ENCODE peak calls at places on chromosomes 2 and 18, in four cellular contexts. One of them, this sample, is unnamed.

GRCh38 chr2:236045264-236046235 is 122.6 kb downstream of the GBX2 start:
- DNase-seq in GM12878: no peak
- DNase-seq in HL-60: no peak
- DNase-seq in K562: no peak
- DNase-seq in this sample: no peak

GRCh38 chr2:138101718-138102117 is 137.4 kb downstream of the HNMT start:
- DNase-seq in K562: no peak
- DNase-seq in GM12878: no peak
- DNase-seq in HL-60: no peak
- DNase-seq in this sample: no peak

GRCh38 chr2:172200495-172201085 is 97.9 kb upstream of the DLX2 start:
- DNase-seq in HL-60: no peak
- DNase-seq in K562: peak
- DNase-seq in GM12878: no peak
- DNase-seq in this sample: no peak

GRCh38 chr2:172970660-172971059 is 105.0 kb upstream of the MAP3K20 start:
- DNase-seq in HL-60: no peak
- DNase-seq in K562: no peak
- DNase-seq in GM12878: no peak
- DNase-seq in this sample: no peak

GRCh38 chr2:235961711-235962110 is 206.5 kb downstream of the GBX2 start:
- DNase-seq in HL-60: no peak
- DNase-seq in GM12878: no peak
- DNase-seq in K562: no peak
- DNase-seq in this sample: no peak

GRCh38 chr2:220473611-220474010 is 846.2 kb downstream of the SLC4A3 start:
- DNase-seq in GM12878: no peak
- DNase-seq in K562: no peak
- DNase-seq in HL-60: no peak
- DNase-seq in this sample: no peak

GRCh38 chr2:123915380-123915779 is 109.7 kb upstream of the CNTNAP5 start:
- DNase-seq in GM12878: no peak
- DNase-seq in HL-60: no peak
- DNase-seq in K562: no peak
- DNase-seq in this sample: no peak

GRCh38 chr2:96091141-96091710 is 25.1 kb downstream of the ADRA2B start:
- DNase-seq in GM12878: no peak
- DNase-seq in HL-60: no peak
- DNase-seq in K562: no peak
- DNase-seq in this sample: no peak

GRCh38 chr2:227503433-227504406 is 31.8 kb downstream of the AGFG1 start:
- DNase-seq in HL-60: no peak
- DNase-seq in GM12878: no peak
- DNase-seq in K562: peak
- DNase-seq in this sample: no peak

GRCh38 chr2:7673843-7674242 is 756.6 kb downstream of the RNF144A start:
- DNase-seq in GM12878: no peak
- DNase-seq in HL-60: no peak
- DNase-seq in K562: no peak
- DNase-seq in this sample: no peak

GRCh38 chr18:31057917-31058316 is 15.4 kb upstream of the DSC3 start:
- DNase-seq in K562: no peak
- DNase-seq in GM12878: no peak
- DNase-seq in HL-60: no peak
- DNase-seq in this sample: no peak

GRCh38 chr2:240256704-240257637 is 116.5 kb upstream of the OTOS start:
- DNase-seq in K562: no peak
- DNase-seq in GM12878: no peak
- DNase-seq in HL-60: no peak
- DNase-seq in this sample: no peak

GRCh38 chr2:134582547-134582899 is 136.3 kb downstream of the TMEM163 start:
- DNase-seq in K562: no peak
- DNase-seq in GM12878: no peak
- DNase-seq in HL-60: no peak
- DNase-seq in this sample: no peak

GRCh38 chr2:69604844-69605243 is 38.7 kb downstream of the AAK1 start:
- DNase-seq in HL-60: no peak
- DNase-seq in K562: no peak
- DNase-seq in GM12878: no peak
- DNase-seq in this sample: no peak

GRCh38 chr2:227509086-227509485 is 37.1 kb downstream of the AGFG1 start:
- DNase-seq in K562: no peak
- DNase-seq in HL-60: no peak
- DNase-seq in GM12878: no peak
- DNase-seq in this sample: no peak

GRCh38 chr2:96374211-96374951 is 38.8 kb downstream of the NCAPH start:
- DNase-seq in GM12878: no peak
- DNase-seq in HL-60: no peak
- DNase-seq in K562: no peak
- DNase-seq in this sample: no peak

GRCh38 chr2:58364098-58364497 is 123.0 kb upstream of the FANCL start:
- DNase-seq in K562: no peak
- DNase-seq in HL-60: no peak
- DNase-seq in GM12878: no peak
- DNase-seq in this sample: no peak

GRCh38 chr18:7812431-7813063 is 245.4 kb downstream of the PTPRM start:
- DNase-seq in HL-60: no peak
- DNase-seq in GM12878: no peak
- DNase-seq in K562: no peak
- DNase-seq in this sample: no peak

GRCh38 chr2:70035344-70035844 is 51.9 kb upstream of the PCBP1 start:
- DNase-seq in HL-60: no peak
- DNase-seq in GM12878: no peak
- DNase-seq in K562: no peak
- DNase-seq in this sample: no peak

GRCh38 chr2:236089271-236090026 is 78.7 kb downstream of the GBX2 start:
- DNase-seq in K562: no peak
- DNase-seq in GM12878: no peak
- DNase-seq in HL-60: no peak
- DNase-seq in this sample: no peak

GRCh38 chr2:201517094-201517493 is 65.6 kb downstream of the STRADB start:
- DNase-seq in GM12878: no peak
- DNase-seq in K562: no peak
- DNase-seq in HL-60: no peak
- DNase-seq in this sample: no peak

GRCh38 chr2:26442707-26443106 is 35.2 kb downstream of the OTOF start:
- DNase-seq in GM12878: no peak
- DNase-seq in K562: no peak
- DNase-seq in HL-60: no peak
- DNase-seq in this sample: no peak

GRCh38 chr2:173107629-173108022 is 32.0 kb downstream of the MAP3K20 start:
- DNase-seq in K562: no peak
- DNase-seq in HL-60: no peak
- DNase-seq in GM12878: no peak
- DNase-seq in this sample: no peak

GRCh38 chr2:166494140-166494544 is at the start of gene SCN7A:
- DNase-seq in K562: peak
- DNase-seq in GM12878: no peak
- DNase-seq in HL-60: no peak
- DNase-seq in this sample: no peak

GRCh38 chr2:68255736-68256450 is 3.6 kb upstream of the PPP3R1 start:
- DNase-seq in GM12878: no peak
- DNase-seq in HL-60: no peak
- DNase-seq in K562: no peak
- DNase-seq in this sample: no peak

GRCh38 chr2:175207741-175208438 is 26.4 kb upstream of the ATP5MC3 start:
- DNase-seq in K562: no peak
- DNase-seq in HL-60: no peak
- DNase-seq in GM12878: no peak
- DNase-seq in this sample: no peak

GRCh38 chr2:165369936-165370296 is 99.6 kb upstream of the CSRNP3 start:
- DNase-seq in HL-60: no peak
- DNase-seq in K562: no peak
- DNase-seq in GM12878: no peak
- DNase-seq in this sample: no peak

GRCh38 chr2:235149736-235150135 is 197.9 kb downstream of the SH3BP4 start:
- DNase-seq in K562: no peak
- DNase-seq in GM12878: no peak
- DNase-seq in HL-60: no peak
- DNase-seq in this sample: no peak

GRCh38 chr18:37483984-37484892 is 81.4 kb downstream of the CELF4 start:
- DNase-seq in K562: no peak
- DNase-seq in HL-60: no peak
- DNase-seq in GM12878: no peak
- DNase-seq in this sample: no peak

GRCh38 chr18:48931680-48932461 is 18.9 kb downstream of the SMAD7 start:
- DNase-seq in K562: no peak
- DNase-seq in GM12878: peak
- DNase-seq in HL-60: no peak
- DNase-seq in this sample: no peak

GRCh38 chr2:168430431-168430830 is 25.6 kb upstream of the CERS6 start:
- DNase-seq in K562: no peak
- DNase-seq in HL-60: no peak
- DNase-seq in GM12878: no peak
- DNase-seq in this sample: no peak

GRCh38 chr2:108917078-108917440 is 72.0 kb downstream of the EDAR start:
- DNase-seq in K562: no peak
- DNase-seq in HL-60: no peak
- DNase-seq in GM12878: no peak
- DNase-seq in this sample: no peak

GRCh38 chr2:7632420-7632819 is 715.2 kb downstream of the RNF144A start:
- DNase-seq in K562: no peak
- DNase-seq in GM12878: no peak
- DNase-seq in HL-60: no peak
- DNase-seq in this sample: no peak

GRCh38 chr2:237316339-237316738 is 97.6 kb downstream of the COL6A3 start:
- DNase-seq in GM12878: no peak
- DNase-seq in HL-60: no peak
- DNase-seq in K562: no peak
- DNase-seq in this sample: no peak
- TF ChIP-seq SPI1 in GM12878: no peak
- TF ChIP-seq SPI1 in HL-60: no peak
- TF ChIP-seq SPI1 in K562: no peak
- TF ChIP-seq SPI1 in this sample: no peak

GRCh38 chr18:23943104-23943503 is 71.5 kb upstream of the TTC39C start:
- DNase-seq in K562: no peak
- DNase-seq in HL-60: no peak
- DNase-seq in GM12878: peak
- DNase-seq in this sample: peak
- TF ChIP-seq SPI1 in K562: no peak
- TF ChIP-seq SPI1 in HL-60: no peak
- TF ChIP-seq SPI1 in GM12878: no peak
- TF ChIP-seq SPI1 in this sample: no peak

DNA sequence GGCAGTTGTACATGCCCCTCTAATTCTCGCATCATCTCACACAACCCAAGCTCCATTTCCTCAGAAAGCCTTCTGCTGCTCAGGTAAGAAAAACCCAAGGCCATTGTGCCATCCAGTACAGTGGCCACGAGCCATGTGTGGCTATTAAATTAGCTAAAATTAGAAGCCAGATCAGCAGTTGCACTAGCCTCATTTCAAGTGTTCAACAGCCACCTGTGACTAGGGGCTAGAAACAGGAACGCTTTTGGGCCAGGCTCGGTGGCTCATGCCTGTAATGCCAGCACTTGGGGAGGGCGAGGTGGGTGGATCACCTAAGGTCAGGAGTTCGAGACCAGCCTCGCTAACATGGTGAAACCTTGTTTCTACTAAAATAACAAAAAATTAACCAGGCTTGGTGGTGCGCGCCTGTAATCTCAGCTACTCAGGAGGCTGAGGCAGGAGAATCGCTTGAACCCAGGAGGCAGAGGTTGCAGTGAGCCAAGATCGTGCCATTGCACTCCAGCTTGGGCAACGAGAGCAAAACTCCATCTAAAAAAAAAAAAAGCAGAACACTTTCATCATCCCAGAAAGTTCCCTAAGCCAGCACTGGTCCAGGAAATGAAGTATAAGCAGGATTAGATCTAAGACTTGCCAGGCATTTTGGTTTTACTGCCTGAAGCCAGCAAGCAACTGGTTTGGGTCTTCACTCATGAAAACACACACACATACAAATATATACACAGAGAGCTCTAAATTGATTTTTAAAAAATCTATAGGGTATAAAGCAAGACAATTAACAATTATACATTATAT is 35.7 kb downstream of the ATP8B1 start:
- DNase-seq in K562: no peak
- DNase-seq in HL-60: no peak
- DNase-seq in GM12878: no peak
- DNase-seq in this sample: no peak
- TF ChIP-seq SPI1 in K562: no peak
- TF ChIP-seq SPI1 in HL-60: no peak
- TF ChIP-seq SPI1 in GM12878: no peak
- TF ChIP-seq SPI1 in this sample: no peak

GRCh38 chr2:9549420-9549819 is 6.2 kb downstream of the ADAM17 start:
- DNase-seq in HL-60: no peak
- DNase-seq in GM12878: no peak
- DNase-seq in K562: no peak
- DNase-seq in this sample: no peak

GRCh38 chr2:9554841-9555337 is 741 bp downstream of the ADAM17 start:
- DNase-seq in HL-60: no peak
- DNase-seq in GM12878: no peak
- DNase-seq in K562: no peak
- DNase-seq in this sample: no peak

GRCh38 chr2:9555338-9556120 is at the start of gene ADAM17:
- DNase-seq in GM12878: peak
- DNase-seq in HL-60: peak
- DNase-seq in K562: peak
- DNase-seq in this sample: peak

GRCh38 chr2:9556121-9556869 is 665 bp upstream of the ADAM17 start:
- DNase-seq in HL-60: no peak
- DNase-seq in K562: no peak
- DNase-seq in GM12878: no peak
- DNase-seq in this sample: no peak

GRCh38 chr2:9552491-9553178 is 3.0 kb downstream of the ADAM17 start:
- DNase-seq in K562: peak
- DNase-seq in GM12878: no peak
- DNase-seq in HL-60: peak
- DNase-seq in this sample: no peak
- TF ChIP-seq SPI1 in K562: no peak
- TF ChIP-seq SPI1 in GM12878: no peak
- TF ChIP-seq SPI1 in HL-60: no peak
- TF ChIP-seq SPI1 in this sample: no peak